ENCODE peak calls at places on chromosomes 1 and 21, in nine cellular contexts. One of them, this sample, is unnamed.

GRCh38 chr1:239893127-239893731 is 198.5 kb upstream of the FMN2 start:
- ATAC-seq in Right ventricle myocardium superior: no peak
- ATAC-seq in aorta: no peak
- ATAC-seq in GM23338: no peak
- ATAC-seq in psoas muscle: no peak
- ATAC-seq in activated T-cell treated with anti-CD3 and anti-CD28 coated beads, Interleukin-2, amount 50 U/mL, for 4 hours: no peak
- ATAC-seq in activated naive CD4-positive, alpha-beta T cell treated with anti-CD3 and anti-CD28 coated beads, Interleukin-2, amount 50 U/mL, for 72 hours: no peak
- ATAC-seq in effector memory CD8-positive, alpha-beta T cell: no peak
- ATAC-seq in stimulated activated naive CD8-positive, alpha-beta T cell treated with anti-CD3 and anti-CD28 coated beads, Interleukin-15, Interleukin-2, amounts not matched to agents 100 U/mL and 50 U/mL, for 24 hours: no peak
- ATAC-seq in this sample: no peak

GRCh38 chr1:168400139-168400538 is 119.5 kb downstream of the TBX19 start:
- ATAC-seq in Right ventricle myocardium superior: no peak
- ATAC-seq in aorta: no peak
- ATAC-seq in GM23338: no peak
- ATAC-seq in psoas muscle: no peak
- ATAC-seq in activated T-cell treated with anti-CD3 and anti-CD28 coated beads, Interleukin-2, amount 50 U/mL, for 4 hours: peak
- ATAC-seq in activated naive CD4-positive, alpha-beta T cell treated with anti-CD3 and anti-CD28 coated beads, Interleukin-2, amount 50 U/mL, for 72 hours: peak
- ATAC-seq in effector memory CD8-positive, alpha-beta T cell: no peak
- ATAC-seq in stimulated activated naive CD8-positive, alpha-beta T cell treated with anti-CD3 and anti-CD28 coated beads, Interleukin-15, Interleukin-2, amounts not matched to agents 100 U/mL and 50 U/mL, for 24 hours: peak
- ATAC-seq in this sample: peak

GRCh38 chr1:9822897-9823692 is 670 bp downstream of the CLSTN1 start:
- ATAC-seq in Right ventricle myocardium superior: peak
- ATAC-seq in aorta: peak
- ATAC-seq in GM23338: peak
- ATAC-seq in psoas muscle: no peak
- ATAC-seq in activated T-cell treated with anti-CD3 and anti-CD28 coated beads, Interleukin-2, amount 50 U/mL, for 4 hours: peak
- ATAC-seq in activated naive CD4-positive, alpha-beta T cell treated with anti-CD3 and anti-CD28 coated beads, Interleukin-2, amount 50 U/mL, for 72 hours: peak
- ATAC-seq in effector memory CD8-positive, alpha-beta T cell: peak
- ATAC-seq in stimulated activated naive CD8-positive, alpha-beta T cell treated with anti-CD3 and anti-CD28 coated beads, Interleukin-15, Interleukin-2, amounts not matched to agents 100 U/mL and 50 U/mL, for 24 hours: peak
- ATAC-seq in this sample: no peak

GRCh38 chr1:185644531-185644930 is 89.7 kb upstream of the HMCN1 start:
- ATAC-seq in Right ventricle myocardium superior: no peak
- ATAC-seq in aorta: no peak
- ATAC-seq in GM23338: no peak
- ATAC-seq in psoas muscle: no peak
- ATAC-seq in activated T-cell treated with anti-CD3 and anti-CD28 coated beads, Interleukin-2, amount 50 U/mL, for 4 hours: peak
- ATAC-seq in activated naive CD4-positive, alpha-beta T cell treated with anti-CD3 and anti-CD28 coated beads, Interleukin-2, amount 50 U/mL, for 72 hours: peak
- ATAC-seq in effector memory CD8-positive, alpha-beta T cell: no peak
- ATAC-seq in stimulated activated naive CD8-positive, alpha-beta T cell treated with anti-CD3 and anti-CD28 coated beads, Interleukin-15, Interleukin-2, amounts not matched to agents 100 U/mL and 50 U/mL, for 24 hours: peak
- ATAC-seq in this sample: peak

GRCh38 chr1:156467906-156468305 is 32.7 kb downstream of the MEF2D start:
- ATAC-seq in Right ventricle myocardium superior: no peak
- ATAC-seq in aorta: no peak
- ATAC-seq in GM23338: no peak
- ATAC-seq in psoas muscle: no peak
- ATAC-seq in activated T-cell treated with anti-CD3 and anti-CD28 coated beads, Interleukin-2, amount 50 U/mL, for 4 hours: no peak
- ATAC-seq in activated naive CD4-positive, alpha-beta T cell treated with anti-CD3 and anti-CD28 coated beads, Interleukin-2, amount 50 U/mL, for 72 hours: no peak
- ATAC-seq in effector memory CD8-positive, alpha-beta T cell: no peak
- ATAC-seq in stimulated activated naive CD8-positive, alpha-beta T cell treated with anti-CD3 and anti-CD28 coated beads, Interleukin-15, Interleukin-2, amounts not matched to agents 100 U/mL and 50 U/mL, for 24 hours: no peak
- ATAC-seq in this sample: no peak

GRCh38 chr1:168138134-168138533 is 1.4 kb upstream of the GPR161 start:
- ATAC-seq in Right ventricle myocardium superior: no peak
- ATAC-seq in aorta: no peak
- ATAC-seq in GM23338: no peak
- ATAC-seq in psoas muscle: no peak
- ATAC-seq in activated T-cell treated with anti-CD3 and anti-CD28 coated beads, Interleukin-2, amount 50 U/mL, for 4 hours: peak
- ATAC-seq in activated naive CD4-positive, alpha-beta T cell treated with anti-CD3 and anti-CD28 coated beads, Interleukin-2, amount 50 U/mL, for 72 hours: peak
- ATAC-seq in effector memory CD8-positive, alpha-beta T cell: no peak
- ATAC-seq in stimulated activated naive CD8-positive, alpha-beta T cell treated with anti-CD3 and anti-CD28 coated beads, Interleukin-15, Interleukin-2, amounts not matched to agents 100 U/mL and 50 U/mL, for 24 hours: peak
- ATAC-seq in this sample: peak

GRCh38 chr1:172269084-172269483 is 151.4 kb upstream of the C1orf105 start:
- ATAC-seq in Right ventricle myocardium superior: no peak
- ATAC-seq in aorta: no peak
- ATAC-seq in GM23338: no peak
- ATAC-seq in psoas muscle: no peak
- ATAC-seq in activated T-cell treated with anti-CD3 and anti-CD28 coated beads, Interleukin-2, amount 50 U/mL, for 4 hours: no peak
- ATAC-seq in activated naive CD4-positive, alpha-beta T cell treated with anti-CD3 and anti-CD28 coated beads, Interleukin-2, amount 50 U/mL, for 72 hours: no peak
- ATAC-seq in effector memory CD8-positive, alpha-beta T cell: no peak
- ATAC-seq in stimulated activated naive CD8-positive, alpha-beta T cell treated with anti-CD3 and anti-CD28 coated beads, Interleukin-15, Interleukin-2, amounts not matched to agents 100 U/mL and 50 U/mL, for 24 hours: no peak
- ATAC-seq in this sample: no peak

GRCh38 chr21:32094792-32095191 is 184.1 kb downstream of the MIS18A start:
- ATAC-seq in Right ventricle myocardium superior: no peak
- ATAC-seq in aorta: no peak
- ATAC-seq in GM23338: peak
- ATAC-seq in psoas muscle: no peak
- ATAC-seq in activated T-cell treated with anti-CD3 and anti-CD28 coated beads, Interleukin-2, amount 50 U/mL, for 4 hours: no peak
- ATAC-seq in activated naive CD4-positive, alpha-beta T cell treated with anti-CD3 and anti-CD28 coated beads, Interleukin-2, amount 50 U/mL, for 72 hours: no peak
- ATAC-seq in effector memory CD8-positive, alpha-beta T cell: no peak
- ATAC-seq in stimulated activated naive CD8-positive, alpha-beta T cell treated with anti-CD3 and anti-CD28 coated beads, Interleukin-15, Interleukin-2, amounts not matched to agents 100 U/mL and 50 U/mL, for 24 hours: no peak
- ATAC-seq in this sample: no peak

GRCh38 chr1:226223157-226223785 is at the start of gene MIXL1:
- ATAC-seq in Right ventricle myocardium superior: peak
- ATAC-seq in aorta: peak
- ATAC-seq in GM23338: peak
- ATAC-seq in psoas muscle: no peak
- ATAC-seq in activated T-cell treated with anti-CD3 and anti-CD28 coated beads, Interleukin-2, amount 50 U/mL, for 4 hours: peak
- ATAC-seq in activated naive CD4-positive, alpha-beta T cell treated with anti-CD3 and anti-CD28 coated beads, Interleukin-2, amount 50 U/mL, for 72 hours: peak
- ATAC-seq in effector memory CD8-positive, alpha-beta T cell: peak
- ATAC-seq in stimulated activated naive CD8-positive, alpha-beta T cell treated with anti-CD3 and anti-CD28 coated beads, Interleukin-15, Interleukin-2, amounts not matched to agents 100 U/mL and 50 U/mL, for 24 hours: peak
- ATAC-seq in this sample: peak

GRCh38 chr1:21937034-21937371 is at the start of gene HSPG2:
- ATAC-seq in Right ventricle myocardium superior: no peak
- ATAC-seq in aorta: no peak
- ATAC-seq in GM23338: peak
- ATAC-seq in psoas muscle: no peak
- ATAC-seq in activated T-cell treated with anti-CD3 and anti-CD28 coated beads, Interleukin-2, amount 50 U/mL, for 4 hours: peak
- ATAC-seq in activated naive CD4-positive, alpha-beta T cell treated with anti-CD3 and anti-CD28 coated beads, Interleukin-2, amount 50 U/mL, for 72 hours: no peak
- ATAC-seq in effector memory CD8-positive, alpha-beta T cell: peak
- ATAC-seq in stimulated activated naive CD8-positive, alpha-beta T cell treated with anti-CD3 and anti-CD28 coated beads, Interleukin-15, Interleukin-2, amounts not matched to agents 100 U/mL and 50 U/mL, for 24 hours: no peak
- ATAC-seq in this sample: peak

GRCh38 chr1:171788696-171789095 is 7.2 kb downstream of the METTL13 start:
- ATAC-seq in Right ventricle myocardium superior: peak
- ATAC-seq in aorta: no peak
- ATAC-seq in GM23338: no peak
- ATAC-seq in psoas muscle: no peak
- ATAC-seq in activated T-cell treated with anti-CD3 and anti-CD28 coated beads, Interleukin-2, amount 50 U/mL, for 4 hours: no peak
- ATAC-seq in activated naive CD4-positive, alpha-beta T cell treated with anti-CD3 and anti-CD28 coated beads, Interleukin-2, amount 50 U/mL, for 72 hours: no peak
- ATAC-seq in effector memory CD8-positive, alpha-beta T cell: no peak
- ATAC-seq in stimulated activated naive CD8-positive, alpha-beta T cell treated with anti-CD3 and anti-CD28 coated beads, Interleukin-15, Interleukin-2, amounts not matched to agents 100 U/mL and 50 U/mL, for 24 hours: no peak
- ATAC-seq in this sample: no peak

GRCh38 chr1:100023482-100023881 is 53.7 kb downstream of the SLC35A3 start:
- ATAC-seq in Right ventricle myocardium superior: peak
- ATAC-seq in aorta: no peak
- ATAC-seq in GM23338: no peak
- ATAC-seq in psoas muscle: no peak
- ATAC-seq in activated T-cell treated with anti-CD3 and anti-CD28 coated beads, Interleukin-2, amount 50 U/mL, for 4 hours: no peak
- ATAC-seq in activated naive CD4-positive, alpha-beta T cell treated with anti-CD3 and anti-CD28 coated beads, Interleukin-2, amount 50 U/mL, for 72 hours: no peak
- ATAC-seq in effector memory CD8-positive, alpha-beta T cell: no peak
- ATAC-seq in stimulated activated naive CD8-positive, alpha-beta T cell treated with anti-CD3 and anti-CD28 coated beads, Interleukin-15, Interleukin-2, amounts not matched to agents 100 U/mL and 50 U/mL, for 24 hours: no peak
- ATAC-seq in this sample: no peak

GRCh38 chr1:112449630-112449983 is 53.6 kb downstream of the CTTNBP2NL start:
- ATAC-seq in Right ventricle myocardium superior: no peak
- ATAC-seq in aorta: no peak
- ATAC-seq in GM23338: no peak
- ATAC-seq in psoas muscle: no peak
- ATAC-seq in activated T-cell treated with anti-CD3 and anti-CD28 coated beads, Interleukin-2, amount 50 U/mL, for 4 hours: no peak
- ATAC-seq in activated naive CD4-positive, alpha-beta T cell treated with anti-CD3 and anti-CD28 coated beads, Interleukin-2, amount 50 U/mL, for 72 hours: no peak
- ATAC-seq in effector memory CD8-positive, alpha-beta T cell: no peak
- ATAC-seq in stimulated activated naive CD8-positive, alpha-beta T cell treated with anti-CD3 and anti-CD28 coated beads, Interleukin-15, Interleukin-2, amounts not matched to agents 100 U/mL and 50 U/mL, for 24 hours: no peak
- ATAC-seq in this sample: no peak

GRCh38 chr1:171753685-171754380 is 12.0 kb upstream of the VAMP4 start:
- ATAC-seq in Right ventricle myocardium superior: no peak
- ATAC-seq in aorta: no peak
- ATAC-seq in GM23338: no peak
- ATAC-seq in psoas muscle: no peak
- ATAC-seq in activated T-cell treated with anti-CD3 and anti-CD28 coated beads, Interleukin-2, amount 50 U/mL, for 4 hours: no peak
- ATAC-seq in activated naive CD4-positive, alpha-beta T cell treated with anti-CD3 and anti-CD28 coated beads, Interleukin-2, amount 50 U/mL, for 72 hours: no peak
- ATAC-seq in effector memory CD8-positive, alpha-beta T cell: no peak
- ATAC-seq in stimulated activated naive CD8-positive, alpha-beta T cell treated with anti-CD3 and anti-CD28 coated beads, Interleukin-15, Interleukin-2, amounts not matched to agents 100 U/mL and 50 U/mL, for 24 hours: no peak
- ATAC-seq in this sample: no peak

GRCh38 chr1:39955547-39956539 is 898 bp downstream of the MFSD2A start:
- ATAC-seq in Right ventricle myocardium superior: peak
- ATAC-seq in aorta: peak
- ATAC-seq in GM23338: peak
- ATAC-seq in psoas muscle: no peak
- ATAC-seq in activated T-cell treated with anti-CD3 and anti-CD28 coated beads, Interleukin-2, amount 50 U/mL, for 4 hours: peak
- ATAC-seq in activated naive CD4-positive, alpha-beta T cell treated with anti-CD3 and anti-CD28 coated beads, Interleukin-2, amount 50 U/mL, for 72 hours: peak
- ATAC-seq in effector memory CD8-positive, alpha-beta T cell: peak
- ATAC-seq in stimulated activated naive CD8-positive, alpha-beta T cell treated with anti-CD3 and anti-CD28 coated beads, Interleukin-15, Interleukin-2, amounts not matched to agents 100 U/mL and 50 U/mL, for 24 hours: peak
- ATAC-seq in this sample: peak

GRCh38 chr21:34202553-34203332 is 129.4 kb downstream of the MRPS6 start:
- ATAC-seq in Right ventricle myocardium superior: no peak
- ATAC-seq in aorta: peak
- ATAC-seq in GM23338: peak
- ATAC-seq in psoas muscle: no peak
- ATAC-seq in activated T-cell treated with anti-CD3 and anti-CD28 coated beads, Interleukin-2, amount 50 U/mL, for 4 hours: no peak
- ATAC-seq in activated naive CD4-positive, alpha-beta T cell treated with anti-CD3 and anti-CD28 coated beads, Interleukin-2, amount 50 U/mL, for 72 hours: no peak
- ATAC-seq in effector memory CD8-positive, alpha-beta T cell: no peak
- ATAC-seq in stimulated activated naive CD8-positive, alpha-beta T cell treated with anti-CD3 and anti-CD28 coated beads, Interleukin-15, Interleukin-2, amounts not matched to agents 100 U/mL and 50 U/mL, for 24 hours: no peak
- ATAC-seq in this sample: no peak